ENCODE peak calls at places on chromosome 1, in ten cellular contexts. C, I, X, W, S, P, E, L, Z and D are unnamed samples.

GRCh38 chr1:211424018-211424417 is 67.9 kb downstream of the RD3 start:
- DNase-seq in L (no peak), S (no peak), X (no peak), P (no peak), C (no peak), Z (no peak), E (no peak), W (no peak), I (no peak), D (no peak)

GRCh38 chr1:117009132-117009531 is 7.6 kb downstream of the CD101 start:
- DNase-seq in W (no peak), Z (no peak), E (no peak), S (no peak), P (no peak), C (no peak), I (no peak), X (no peak), L (no peak), D (no peak)

GRCh38 chr1:168088511-168089325 is 48.0 kb downstream of the GPR161 start:
- DNase-seq in W (no peak), X (no peak), P (no peak), E (no peak), Z (no peak), C (no peak), L (no peak), S (no peak), I (no peak), D (no peak)

GRCh38 chr1:77238463-77238862 is 19.2 kb upstream of the PIGK start:
- DNase-seq in W (no peak), S (no peak), E (no peak), C (no peak), P (no peak), L (no peak), Z (no peak), X (no peak), I (no peak), D (no peak)

GRCh38 chr1:241706967-241707366 is 54.9 kb downstream of the WDR64 start:
- DNase-seq in I (no peak), P (no peak), Z (no peak), L (no peak), X (no peak), C (no peak), E (no peak), W (no peak), S (no peak), D (no peak)

GRCh38 chr1:6419397-6419802 is 319 bp downstream of the HES2 start:
- DNase-seq in W (no peak), S (no peak), X (no peak), E (no peak), Z (no peak), P (no peak), L (no peak), C (no peak), I (no peak), D (no peak)

GRCh38 chr1:94962745-94963265 is 35.9 kb upstream of the CNN3 start:
- DNase-seq in C (peak), L (no peak), I (peak), Z (peak), S (no peak), X (no peak), E (peak), W (peak), P (peak), D (no peak)

GRCh38 chr1:225427249-225428065 is at the start of gene LBR:
- DNase-seq in X (no peak), C (peak), P (peak), I (peak), E (no peak), W (no peak), Z (peak), L (peak), S (no peak), D (no peak)

GRCh38 chr1:248818505-248819374 is 7.0 kb downstream of the SH3BP5L start:
- DNase-seq in W (no peak), C (no peak), I (no peak), P (no peak), X (no peak), E (no peak), L (no peak), Z (no peak), S (no peak), D (no peak)

GRCh38 chr1:36872858-36873257 is 161.5 kb downstream of the GRIK3 start:
- DNase-seq in W (no peak), P (no peak), I (no peak), C (no peak), S (no peak), E (no peak), L (no peak), Z (no peak), X (no peak), D (no peak)

GRCh38 chr1:39183503-39184353 is 20.8 kb upstream of the MACF1 start:
- DNase-seq in E (peak), I (peak), X (peak), L (no peak), P (peak), C (peak), Z (no peak), S (peak), W (no peak), D (peak)

GRCh38 chr1:200708769-200709168 is 29.9 kb upstream of the CAMSAP2 start:
- DNase-seq in X (no peak), Z (no peak), W (no peak), I (no peak), C (no peak), S (no peak), E (no peak), L (no peak), P (no peak), D (no peak)

GRCh38 chr1:174968750-174969244 is 30.9 kb upstream of the CACYBP start:
- DNase-seq in E (peak), P (no peak), C (no peak), X (no peak), W (peak), L (no peak), I (peak), Z (no peak), S (no peak), D (no peak)

GRCh38 chr1:222811671-222812070 is 3.2 kb upstream of the DISP1 start:
- DNase-seq in I (no peak), C (no peak), X (no peak), W (no peak), L (no peak), Z (no peak), P (no peak), S (no peak), E (no peak), D (no peak)

GRCh38 chr1:150364231-150365003 is 470 bp downstream of the RPRD2 start:
- DNase-seq in Z (peak), X (peak), C (peak), I (peak), W (peak), E (peak), S (peak), L (peak), P (peak), D (peak)

GRCh38 chr1:53895421-53895820 is 1.4 kb downstream of the DIO1 start:
- DNase-seq in Z (no peak), L (no peak), X (no peak), C (no peak), E (no peak), I (no peak), S (no peak), P (no peak), W (no peak), D (no peak)

GRCh38 chr1:22447581-22448215 is 4.0 kb upstream of the ZBTB40 start:
- DNase-seq in L (no peak), W (no peak), C (no peak), P (no peak), Z (no peak), I (peak), E (no peak), X (no peak), S (no peak), D (no peak)

GRCh38 chr1:193656841-193657240 is 470.4 kb upstream of the B3GALT2 start:
- DNase-seq in S (no peak), E (no peak), L (no peak), Z (no peak), C (no peak), I (peak), P (no peak), W (no peak), X (no peak), D (no peak)

GRCh38 chr1:49183489-49183888 is 406.8 kb upstream of the BEND5 start:
- DNase-seq in E (no peak), S (no peak), Z (no peak), L (no peak), W (no peak), P (no peak), I (no peak), C (no peak), X (no peak), D (no peak)

GRCh38 chr1:215730600-215730999 is 163.5 kb downstream of the KCTD3 start:
- DNase-seq in C (no peak), E (no peak), X (no peak), W (no peak), S (no peak), Z (no peak), P (no peak), L (no peak), I (no peak), D (no peak)

GRCh38 chr1:80535446-80535845 is 1265.3 kb upstream of the ADGRL2 start:
- DNase-seq in E (no peak), P (no peak), L (no peak), S (no peak), Z (no peak), X (no peak), I (no peak), W (no peak), C (no peak), D (no peak)

GRCh38 chr1:108017698-108018097 is 52.7 kb upstream of the VAV3 start:
- DNase-seq in I (no peak), Z (no peak), C (no peak), L (no peak), S (no peak), E (no peak), W (no peak), X (no peak), P (no peak), D (no peak)

GRCh38 chr1:155322571-155322952 is 1.9 kb downstream of the RUSC1 start:
- DNase-seq in I (peak), S (no peak), Z (peak), L (no peak), C (peak), E (no peak), W (peak), X (no peak), P (no peak), D (no peak)

GRCh38 chr1:174165471-174166137 is 6.3 kb downstream of the RABGAP1L start:
- DNase-seq in L (peak), E (no peak), Z (peak), P (no peak), I (peak), X (no peak), C (peak), S (no peak), W (no peak), D (no peak)

GRCh38 chr1:227542153-227543120 is 20.9 kb upstream of the ZNF678 start:
- DNase-seq in P (peak), W (peak), S (peak), L (peak), Z (peak), I (peak), X (peak), E (peak), C (peak), D (peak)

GRCh38 chr1:53373246-53373645 is 45.4 kb upstream of the LRP8 start:
- DNase-seq in P (peak), W (no peak), C (no peak), I (no peak), X (no peak), Z (no peak), E (no peak), L (no peak), S (no peak), D (no peak)

GRCh38 chr1:203557390-203557789 is 63.4 kb downstream of the OPTC start:
- DNase-seq in E (no peak), C (peak), Z (no peak), X (no peak), W (no peak), I (peak), L (peak), P (no peak), S (no peak), D (no peak)

GRCh38 chr1:40315795-40316594 is 1.1 kb downstream of the COL9A2 start:
- DNase-seq in W (peak), I (no peak), Z (peak), X (no peak), P (no peak), C (no peak), L (no peak), S (no peak), E (no peak), D (peak)

GRCh38 chr1:36856126-36856525 is 178.2 kb downstream of the GRIK3 start:
- DNase-seq in Z (no peak), L (no peak), C (no peak), I (no peak), W (no peak), X (no peak), P (no peak), E (no peak), S (no peak), D (no peak)

GRCh38 chr1:79448426-79448825 is 441.9 kb upstream of the ADGRL4 start:
- DNase-seq in L (no peak), C (no peak), Z (no peak), E (no peak), P (no peak), X (no peak), S (no peak), W (no peak), I (peak), D (no peak)

GRCh38 chr1:79322511-79323027 is 316.0 kb upstream of the ADGRL4 start:
- DNase-seq in E (no peak), S (no peak), Z (no peak), C (no peak), P (no peak), X (no peak), L (no peak), W (no peak), I (no peak), D (no peak)

GRCh38 chr1:200877839-200878551 is 5.2 kb downstream of the GPR25 start:
- DNase-seq in Z (no peak), P (no peak), E (no peak), L (no peak), I (no peak), C (no peak), X (peak), W (no peak), S (no peak), D (no peak)

GRCh38 chr1:84073266-84073665 is 70.8 kb upstream of the PRKACB start:
- DNase-seq in W (no peak), C (no peak), S (no peak), L (no peak), I (peak), Z (no peak), X (no peak), E (no peak), P (no peak), D (no peak)